ENCODE peak calls at places on chromosomes 2 and 18, in seven cellular contexts. M is HCT116, H is K562, G is HepG2, X is GM12878, Q is SK-N-SH, B is H1. J is an unnamed sample.
A peak's percentile ranks its signal among the peaks of the same experiment; 100 is the strongest.

GRCh38 chr2:195559431-195559914 is 97.6 kb upstream of the SLC39A10 start:
- DNase-seq in Q (no peak), B (no peak), X (peak; percentile 99), H (no peak), M (no peak), G (no peak), J (no peak)

GRCh38 chr2:2788076-2788475 is 457.0 kb upstream of the MYT1L start:
- DNase-seq in G (no peak), X (no peak), Q (no peak), H (no peak), M (no peak), B (peak; percentile 66), J (no peak)

GRCh38 chr2:108855194-108855593 is 68.6 kb downstream of the CCDC138 start:
- DNase-seq in H (peak; percentile 6), G (peak; percentile 23), B (no peak), Q (no peak), M (no peak), X (no peak), J (no peak)

GRCh38 chr2:109174214-109174613 is 45.2 kb downstream of the SH3RF3 start:
- DNase-seq in Q (no peak), B (no peak), H (no peak), G (no peak), X (no peak), M (no peak), J (no peak)

GRCh38 chr2:200603972-200604371 is 18.2 kb downstream of the AOX1 start:
- DNase-seq in B (no peak), G (peak; percentile 90), X (no peak), Q (no peak), H (no peak), M (no peak), J (no peak)

GRCh38 chr2:165634855-165635254 is 159.2 kb downstream of the GALNT3 start:
- DNase-seq in M (no peak), Q (peak; percentile 65), B (peak; percentile 57), X (no peak), H (no peak), G (no peak), J (no peak)

GRCh38 chr2:110804915-110805314 is 72.5 kb downstream of the ACOXL start:
- DNase-seq in B (no peak), H (no peak), G (no peak), Q (no peak), M (no peak), X (peak; percentile 66), J (no peak)

GRCh38 chr2:229273384-229274338 is 2.6 kb upstream of the PID1 start:
- DNase-seq in M (peak; percentile 81), Q (peak; percentile 79), B (peak; percentile 65), G (peak; percentile 65), H (peak; percentile 27), X (peak; percentile 11), J (peak; percentile 54)

GRCh38 chr2:69985684-69986083 is 24.3 kb upstream of the ASPRV1 start:
- DNase-seq in M (no peak), H (no peak), B (no peak), Q (no peak), X (no peak), G (no peak), J (no peak)

GRCh38 chr18:12968115-12968514 is 20.3 kb downstream of the SEH1L start:
- DNase-seq in M (no peak), X (no peak), B (no peak), Q (no peak), H (no peak), G (no peak), J (no peak)

GRCh38 chr2:176002684-176003225 is 688 bp upstream of the LNPK start:
- DNase-seq in H (peak; percentile 81), G (peak; percentile 21), B (no peak), X (no peak), Q (no peak), M (no peak), J (no peak)

GRCh38 chr2:143157001-143157798 is 28.0 kb downstream of the ARHGAP15 start:
- DNase-seq in M (no peak), G (no peak), X (no peak), B (no peak), Q (no peak), H (no peak), J (no peak)

GRCh38 chr2:109260116-109260855 is 131.3 kb downstream of the SH3RF3 start:
- DNase-seq in B (no peak), M (no peak), G (no peak), X (no peak), Q (no peak), H (no peak), J (no peak)

GRCh38 chr2:102346381-102347130 is 9.0 kb upstream of the IL18R1 start:
- DNase-seq in X (no peak), G (no peak), B (no peak), M (no peak), Q (no peak), H (no peak), J (no peak)

GRCh38 chr2:230016844-230017243 is 51.9 kb downstream of the SLC16A14 start:
- DNase-seq in B (no peak), M (no peak), Q (no peak), H (no peak), G (peak; percentile 86), X (no peak), J (no peak)

GRCh38 chr2:79717364-79718007 is 204.6 kb downstream of the CTNNA2 start:
- DNase-seq in H (no peak), M (no peak), Q (no peak), B (no peak), G (peak; percentile 13), X (no peak), J (peak; percentile 23)

GRCh38 chr2:290090-290722 is 2.3 kb upstream of the ALKAL2 start:
- DNase-seq in G (peak; percentile 76), X (no peak), Q (peak; percentile 83), M (no peak), B (peak; percentile 81), H (peak; percentile 83), J (peak; percentile 68)

DNA sequence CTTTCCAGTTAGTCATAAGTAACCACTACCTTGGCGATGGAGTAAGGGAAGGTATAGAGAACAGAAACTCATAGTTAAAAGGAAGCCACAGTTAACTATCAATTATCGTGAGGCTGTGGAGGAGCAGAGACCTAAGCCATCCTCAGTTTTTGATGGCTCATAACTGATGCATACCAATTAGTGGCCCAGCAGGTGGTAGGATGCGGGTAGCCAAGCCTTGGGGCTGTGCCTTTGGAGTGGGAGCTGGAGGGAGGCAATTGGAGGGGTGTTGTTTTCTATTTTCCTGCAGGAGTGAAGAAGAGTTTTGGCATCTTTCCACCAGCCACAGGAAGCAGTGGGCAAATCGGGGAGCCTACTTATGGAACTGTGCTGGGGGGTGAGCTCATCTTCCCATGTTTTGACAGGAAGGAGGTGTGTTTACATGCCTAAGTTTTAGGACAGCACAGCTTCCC is 194.8 kb downstream of the TPGS2 start:
- DNase-seq in B (no peak), X (peak; percentile 44), G (no peak), H (no peak), M (no peak), Q (no peak), J (no peak)
- TF ChIP-seq JUND in B (no peak), X (no peak), G (no peak), H (no peak), M (no peak), Q (no peak), J (no peak)

GRCh38 chr18:45628979-45629958 is 14.0 kb downstream of the SLC14A2 start:
- DNase-seq in H (no peak), B (no peak), G (no peak), X (no peak), M (no peak), Q (no peak), J (no peak)
- TF ChIP-seq JUND in H (no peak), B (no peak), G (no peak), X (no peak), M (no peak), Q (no peak), J (no peak)

GRCh38 chr18:1036926-1037325 is 132.3 kb downstream of the ADCYAP1 start:
- DNase-seq in H (peak; percentile 17), X (no peak), Q (no peak), B (no peak), G (no peak), M (no peak), J (no peak)

GRCh38 chr18:1037766-1038165 is 133.1 kb downstream of the ADCYAP1 start:
- DNase-seq in H (no peak), M (no peak), Q (no peak), G (no peak), X (no peak), B (no peak), J (no peak)

GRCh38 chr18:1039421-1039820 is 134.8 kb downstream of the ADCYAP1 start:
- DNase-seq in G (no peak), X (no peak), B (no peak), Q (no peak), M (no peak), H (no peak), J (no peak)

DNA sequence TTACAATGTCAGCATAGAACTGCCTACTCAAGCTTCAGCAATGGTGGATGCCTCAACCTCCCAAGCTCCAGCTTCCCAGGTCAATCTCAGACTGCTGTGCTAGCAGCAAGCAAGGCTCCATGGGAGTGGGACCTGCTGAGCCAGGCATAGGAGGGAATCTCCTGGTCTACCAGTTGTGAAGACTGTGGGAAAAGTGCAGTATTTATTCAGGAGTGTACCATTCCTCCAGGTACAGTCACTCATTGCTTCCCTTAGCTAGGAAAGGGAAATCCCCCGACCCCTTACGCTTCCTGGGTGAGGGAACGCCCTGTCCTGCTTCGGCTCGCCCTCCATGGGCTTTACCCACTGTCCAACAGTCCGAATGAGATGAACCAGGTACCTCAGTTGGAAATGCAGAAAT is 130.3 kb downstream of the ADCYAP1 start:
- DNase-seq in B (no peak), H (no peak), M (no peak), X (no peak), Q (no peak), G (no peak), J (no peak)
- TF ChIP-seq JUND in B (no peak), H (no peak), M (no peak), X (no peak), Q (no peak), G (no peak), J (no peak)

GRCh38 chr2:236793041-236794011 is 223.7 kb downstream of the ACKR3 start:
- DNase-seq in G (no peak), X (no peak), Q (no peak), H (no peak), M (no peak), B (peak; percentile 49), J (no peak)

GRCh38 chr2:236795176-236795860 is 225.7 kb downstream of the ACKR3 start:
- DNase-seq in B (no peak), X (no peak), H (no peak), G (no peak), M (no peak), Q (no peak), J (no peak)

GRCh38 chr2:236795861-236796219 is 226.2 kb downstream of the ACKR3 start:
- DNase-seq in H (no peak), M (no peak), G (no peak), X (no peak), B (no peak), Q (no peak), J (no peak)

GRCh38 chr2:236794558-236794957 is 224.9 kb downstream of the ACKR3 start:
- DNase-seq in M (no peak), Q (no peak), H (no peak), G (no peak), B (no peak), X (no peak), J (no peak)

DNA sequence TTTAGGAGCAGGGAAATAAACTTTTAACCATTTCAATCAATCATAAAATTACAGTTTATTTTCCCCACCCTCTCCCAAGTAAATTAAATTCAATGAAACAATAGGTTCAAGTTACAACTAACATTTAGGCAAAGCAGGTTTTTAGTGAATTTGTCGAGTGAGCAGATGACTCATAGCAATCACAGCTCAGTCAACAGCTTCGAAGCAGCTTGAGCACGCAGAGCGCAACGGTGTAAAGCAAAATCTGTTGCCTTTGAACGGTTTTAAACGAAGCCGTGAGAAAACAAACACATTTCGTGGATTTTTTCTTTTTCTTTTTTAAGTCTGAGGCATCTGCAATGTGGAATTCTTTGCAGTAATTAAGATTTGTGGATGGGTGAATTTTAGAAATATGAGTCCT is 224.4 kb downstream of the ACKR3 start:
- DNase-seq in Q (no peak), X (no peak), B (no peak), G (no peak), H (no peak), M (no peak), J (no peak)
- TF ChIP-seq JUND in Q (no peak), X (no peak), B (no peak), G (no peak), H (no peak), M (no peak), J (no peak)

J was measured in T47D.